ENCODE peak calls at places on chromosomes 16 and 17, in seven cellular contexts. One of them, this sample, is unnamed.

GRCh38 chr17:67617304-67617899 is 100.3 kb upstream of the NOL11 start:
- DNase-seq in RWPE1: no peak
- DNase-seq in naive thymus-derived CD4-positive, alpha-beta T cell: no peak
- DNase-seq in stimulated activated CD4-positive, alpha-beta T cell treated with anti-CD3 and anti-CD28 coated beads, Interleukin-2, amount 100 ng/mL, for 24 hours: no peak
- DNase-seq in stimulated activated CD8-positive, alpha-beta memory T cell treated with anti-CD3 and anti-CD28 coated beads, Interleukin-4, amount 100 ng/mL, for 1 hour: no peak
- DNase-seq in GM23338: no peak
- DNase-seq in NCI-H1092: no peak
- DNase-seq in this sample: no peak

GRCh38 chr16:85867189-85867588 is 31.8 kb upstream of the IRF8 start:
- DNase-seq in NCI-H1092: no peak
- DNase-seq in naive thymus-derived CD4-positive, alpha-beta T cell: no peak
- DNase-seq in stimulated activated CD8-positive, alpha-beta memory T cell treated with anti-CD3 and anti-CD28 coated beads, Interleukin-4, amount 100 ng/mL, for 1 hour: no peak
- DNase-seq in GM23338: no peak
- DNase-seq in stimulated activated CD4-positive, alpha-beta T cell treated with anti-CD3 and anti-CD28 coated beads, Interleukin-2, amount 100 ng/mL, for 24 hours: no peak
- DNase-seq in RWPE1: no peak
- DNase-seq in this sample: no peak

GRCh38 chr17:15479697-15480096 is 12.3 kb upstream of the CDRT4 start:
- DNase-seq in stimulated activated CD4-positive, alpha-beta T cell treated with anti-CD3 and anti-CD28 coated beads, Interleukin-2, amount 100 ng/mL, for 24 hours: no peak
- DNase-seq in NCI-H1092: no peak
- DNase-seq in RWPE1: no peak
- DNase-seq in stimulated activated CD8-positive, alpha-beta memory T cell treated with anti-CD3 and anti-CD28 coated beads, Interleukin-4, amount 100 ng/mL, for 1 hour: no peak
- DNase-seq in GM23338: no peak
- DNase-seq in naive thymus-derived CD4-positive, alpha-beta T cell: no peak
- DNase-seq in this sample: no peak

GRCh38 chr17:75689441-75689873 is 22.3 kb downstream of the SAP30BP start:
- DNase-seq in RWPE1: peak; percentile 87
- DNase-seq in stimulated activated CD8-positive, alpha-beta memory T cell treated with anti-CD3 and anti-CD28 coated beads, Interleukin-4, amount 100 ng/mL, for 1 hour: peak; percentile 6
- DNase-seq in GM23338: no peak
- DNase-seq in NCI-H1092: no peak
- DNase-seq in naive thymus-derived CD4-positive, alpha-beta T cell: peak; percentile 81
- DNase-seq in stimulated activated CD4-positive, alpha-beta T cell treated with anti-CD3 and anti-CD28 coated beads, Interleukin-2, amount 100 ng/mL, for 24 hours: peak; percentile 31
- DNase-seq in this sample: no peak

GRCh38 chr17:32927724-32928526 is at the start of gene TMEM98:
- DNase-seq in naive thymus-derived CD4-positive, alpha-beta T cell: no peak
- DNase-seq in NCI-H1092: no peak
- DNase-seq in stimulated activated CD8-positive, alpha-beta memory T cell treated with anti-CD3 and anti-CD28 coated beads, Interleukin-4, amount 100 ng/mL, for 1 hour: no peak
- DNase-seq in GM23338: peak; percentile 65
- DNase-seq in stimulated activated CD4-positive, alpha-beta T cell treated with anti-CD3 and anti-CD28 coated beads, Interleukin-2, amount 100 ng/mL, for 24 hours: peak; percentile 28
- DNase-seq in RWPE1: no peak
- DNase-seq in this sample: no peak

GRCh38 chr16:69320731-69321073 is 9.6 kb downstream of the VPS4A start:
- DNase-seq in GM23338: no peak
- DNase-seq in stimulated activated CD8-positive, alpha-beta memory T cell treated with anti-CD3 and anti-CD28 coated beads, Interleukin-4, amount 100 ng/mL, for 1 hour: no peak
- DNase-seq in RWPE1: no peak
- DNase-seq in naive thymus-derived CD4-positive, alpha-beta T cell: no peak
- DNase-seq in stimulated activated CD4-positive, alpha-beta T cell treated with anti-CD3 and anti-CD28 coated beads, Interleukin-2, amount 100 ng/mL, for 24 hours: no peak
- DNase-seq in NCI-H1092: no peak
- DNase-seq in this sample: no peak

GRCh38 chr16:4691666-4692412 is 1.5 kb upstream of the NUDT16L1 start:
- DNase-seq in RWPE1: no peak
- DNase-seq in GM23338: no peak
- DNase-seq in stimulated activated CD8-positive, alpha-beta memory T cell treated with anti-CD3 and anti-CD28 coated beads, Interleukin-4, amount 100 ng/mL, for 1 hour: no peak
- DNase-seq in NCI-H1092: no peak
- DNase-seq in stimulated activated CD4-positive, alpha-beta T cell treated with anti-CD3 and anti-CD28 coated beads, Interleukin-2, amount 100 ng/mL, for 24 hours: no peak
- DNase-seq in naive thymus-derived CD4-positive, alpha-beta T cell: no peak
- DNase-seq in this sample: no peak

GRCh38 chr17:58325976-58326468 is 2.6 kb downstream of the TSPOAP1 start:
- DNase-seq in GM23338: no peak
- DNase-seq in naive thymus-derived CD4-positive, alpha-beta T cell: no peak
- DNase-seq in RWPE1: no peak
- DNase-seq in stimulated activated CD8-positive, alpha-beta memory T cell treated with anti-CD3 and anti-CD28 coated beads, Interleukin-4, amount 100 ng/mL, for 1 hour: no peak
- DNase-seq in NCI-H1092: no peak
- DNase-seq in stimulated activated CD4-positive, alpha-beta T cell treated with anti-CD3 and anti-CD28 coated beads, Interleukin-2, amount 100 ng/mL, for 24 hours: no peak
- DNase-seq in this sample: no peak

GRCh38 chr17:50212121-50212843 is 10.9 kb upstream of the COL1A1 start:
- DNase-seq in stimulated activated CD4-positive, alpha-beta T cell treated with anti-CD3 and anti-CD28 coated beads, Interleukin-2, amount 100 ng/mL, for 24 hours: no peak
- DNase-seq in naive thymus-derived CD4-positive, alpha-beta T cell: no peak
- DNase-seq in NCI-H1092: no peak
- DNase-seq in RWPE1: no peak
- DNase-seq in stimulated activated CD8-positive, alpha-beta memory T cell treated with anti-CD3 and anti-CD28 coated beads, Interleukin-4, amount 100 ng/mL, for 1 hour: no peak
- DNase-seq in GM23338: no peak
- DNase-seq in this sample: no peak

GRCh38 chr17:4944163-4944553 is 4.1 kb downstream of the RNF167 start:
- DNase-seq in stimulated activated CD8-positive, alpha-beta memory T cell treated with anti-CD3 and anti-CD28 coated beads, Interleukin-4, amount 100 ng/mL, for 1 hour: no peak
- DNase-seq in stimulated activated CD4-positive, alpha-beta T cell treated with anti-CD3 and anti-CD28 coated beads, Interleukin-2, amount 100 ng/mL, for 24 hours: peak; percentile 60
- DNase-seq in GM23338: peak; percentile 32
- DNase-seq in naive thymus-derived CD4-positive, alpha-beta T cell: peak; percentile 52
- DNase-seq in NCI-H1092: no peak
- DNase-seq in RWPE1: no peak
- DNase-seq in this sample: no peak

GRCh38 chr17:53627511-53627910 is 195.2 kb upstream of the KIF2B start:
- DNase-seq in GM23338: no peak
- DNase-seq in naive thymus-derived CD4-positive, alpha-beta T cell: no peak
- DNase-seq in NCI-H1092: no peak
- DNase-seq in stimulated activated CD4-positive, alpha-beta T cell treated with anti-CD3 and anti-CD28 coated beads, Interleukin-2, amount 100 ng/mL, for 24 hours: no peak
- DNase-seq in RWPE1: peak; percentile 8
- DNase-seq in stimulated activated CD8-positive, alpha-beta memory T cell treated with anti-CD3 and anti-CD28 coated beads, Interleukin-4, amount 100 ng/mL, for 1 hour: no peak
- DNase-seq in this sample: no peak

GRCh38 chr16:47965439-47965838 is 190.4 kb downstream of the ABCC12 start:
- DNase-seq in GM23338: peak; percentile 88
- DNase-seq in stimulated activated CD8-positive, alpha-beta memory T cell treated with anti-CD3 and anti-CD28 coated beads, Interleukin-4, amount 100 ng/mL, for 1 hour: no peak
- DNase-seq in RWPE1: peak; percentile 19
- DNase-seq in naive thymus-derived CD4-positive, alpha-beta T cell: no peak
- DNase-seq in NCI-H1092: peak; percentile 15
- DNase-seq in stimulated activated CD4-positive, alpha-beta T cell treated with anti-CD3 and anti-CD28 coated beads, Interleukin-2, amount 100 ng/mL, for 24 hours: no peak
- DNase-seq in this sample: no peak

GRCh38 chr17:45261577-45262515 is at the start of gene SPATA32:
- DNase-seq in NCI-H1092: no peak
- DNase-seq in naive thymus-derived CD4-positive, alpha-beta T cell: peak; percentile 65
- DNase-seq in GM23338: peak; percentile 88
- DNase-seq in stimulated activated CD4-positive, alpha-beta T cell treated with anti-CD3 and anti-CD28 coated beads, Interleukin-2, amount 100 ng/mL, for 24 hours: peak; percentile 72
- DNase-seq in RWPE1: no peak
- DNase-seq in stimulated activated CD8-positive, alpha-beta memory T cell treated with anti-CD3 and anti-CD28 coated beads, Interleukin-4, amount 100 ng/mL, for 1 hour: peak; percentile 35
- DNase-seq in this sample: peak; percentile 26

GRCh38 chr16:4378202-4378666 is 6.6 kb downstream of the VASN start:
- DNase-seq in stimulated activated CD8-positive, alpha-beta memory T cell treated with anti-CD3 and anti-CD28 coated beads, Interleukin-4, amount 100 ng/mL, for 1 hour: no peak
- DNase-seq in RWPE1: no peak
- DNase-seq in GM23338: no peak
- DNase-seq in stimulated activated CD4-positive, alpha-beta T cell treated with anti-CD3 and anti-CD28 coated beads, Interleukin-2, amount 100 ng/mL, for 24 hours: no peak
- DNase-seq in NCI-H1092: no peak
- DNase-seq in naive thymus-derived CD4-positive, alpha-beta T cell: peak; percentile 19
- DNase-seq in this sample: no peak

GRCh38 chr17:35743911-35744328 is 9.1 kb downstream of the GAS2L2 start:
- DNase-seq in RWPE1: peak; percentile 50
- DNase-seq in NCI-H1092: no peak
- DNase-seq in GM23338: peak; percentile 78
- DNase-seq in stimulated activated CD4-positive, alpha-beta T cell treated with anti-CD3 and anti-CD28 coated beads, Interleukin-2, amount 100 ng/mL, for 24 hours: no peak
- DNase-seq in naive thymus-derived CD4-positive, alpha-beta T cell: no peak
- DNase-seq in stimulated activated CD8-positive, alpha-beta memory T cell treated with anti-CD3 and anti-CD28 coated beads, Interleukin-4, amount 100 ng/mL, for 1 hour: no peak
- DNase-seq in this sample: no peak

GRCh38 chr17:7136266-7136877 is 21.8 kb upstream of the ASGR2 start:
- DNase-seq in NCI-H1092: peak; percentile 25
- DNase-seq in RWPE1: peak; percentile 52
- DNase-seq in naive thymus-derived CD4-positive, alpha-beta T cell: peak; percentile 72
- DNase-seq in stimulated activated CD4-positive, alpha-beta T cell treated with anti-CD3 and anti-CD28 coated beads, Interleukin-2, amount 100 ng/mL, for 24 hours: peak; percentile 86
- DNase-seq in stimulated activated CD8-positive, alpha-beta memory T cell treated with anti-CD3 and anti-CD28 coated beads, Interleukin-4, amount 100 ng/mL, for 1 hour: peak; percentile 70
- DNase-seq in GM23338: peak; percentile 93
- DNase-seq in this sample: peak; percentile 40

GRCh38 chr17:58533616-58534188 is 19.3 kb upstream of the MTMR4 start:
- DNase-seq in GM23338: no peak
- DNase-seq in NCI-H1092: no peak
- DNase-seq in RWPE1: no peak
- DNase-seq in naive thymus-derived CD4-positive, alpha-beta T cell: no peak
- DNase-seq in stimulated activated CD8-positive, alpha-beta memory T cell treated with anti-CD3 and anti-CD28 coated beads, Interleukin-4, amount 100 ng/mL, for 1 hour: no peak
- DNase-seq in stimulated activated CD4-positive, alpha-beta T cell treated with anti-CD3 and anti-CD28 coated beads, Interleukin-2, amount 100 ng/mL, for 24 hours: no peak
- DNase-seq in this sample: no peak

GRCh38 chr17:27315322-27315721 is 21.4 kb downstream of the WSB1 start:
- DNase-seq in stimulated activated CD4-positive, alpha-beta T cell treated with anti-CD3 and anti-CD28 coated beads, Interleukin-2, amount 100 ng/mL, for 24 hours: no peak
- DNase-seq in GM23338: no peak
- DNase-seq in RWPE1: no peak
- DNase-seq in stimulated activated CD8-positive, alpha-beta memory T cell treated with anti-CD3 and anti-CD28 coated beads, Interleukin-4, amount 100 ng/mL, for 1 hour: no peak
- DNase-seq in naive thymus-derived CD4-positive, alpha-beta T cell: no peak
- DNase-seq in NCI-H1092: peak; percentile 17
- DNase-seq in this sample: peak; percentile 77

GRCh38 chr17:19546289-19547065 is 12.8 kb downstream of the SLC47A1 start:
- DNase-seq in RWPE1: no peak
- DNase-seq in naive thymus-derived CD4-positive, alpha-beta T cell: no peak
- DNase-seq in NCI-H1092: no peak
- DNase-seq in stimulated activated CD4-positive, alpha-beta T cell treated with anti-CD3 and anti-CD28 coated beads, Interleukin-2, amount 100 ng/mL, for 24 hours: no peak
- DNase-seq in stimulated activated CD8-positive, alpha-beta memory T cell treated with anti-CD3 and anti-CD28 coated beads, Interleukin-4, amount 100 ng/mL, for 1 hour: no peak
- DNase-seq in GM23338: peak; percentile 36
- DNase-seq in this sample: no peak

GRCh38 chr16:1181715-1182671 is 29.1 kb downstream of the CACNA1H start:
- DNase-seq in stimulated activated CD8-positive, alpha-beta memory T cell treated with anti-CD3 and anti-CD28 coated beads, Interleukin-4, amount 100 ng/mL, for 1 hour: no peak
- DNase-seq in RWPE1: peak; percentile 23
- DNase-seq in stimulated activated CD4-positive, alpha-beta T cell treated with anti-CD3 and anti-CD28 coated beads, Interleukin-2, amount 100 ng/mL, for 24 hours: no peak
- DNase-seq in NCI-H1092: no peak
- DNase-seq in naive thymus-derived CD4-positive, alpha-beta T cell: no peak
- DNase-seq in GM23338: no peak
- DNase-seq in this sample: no peak

GRCh38 chr16:53756329-53756996 is 52.5 kb downstream of the FTO start:
- DNase-seq in stimulated activated CD8-positive, alpha-beta memory T cell treated with anti-CD3 and anti-CD28 coated beads, Interleukin-4, amount 100 ng/mL, for 1 hour: no peak
- DNase-seq in stimulated activated CD4-positive, alpha-beta T cell treated with anti-CD3 and anti-CD28 coated beads, Interleukin-2, amount 100 ng/mL, for 24 hours: no peak
- DNase-seq in RWPE1: no peak
- DNase-seq in GM23338: no peak
- DNase-seq in naive thymus-derived CD4-positive, alpha-beta T cell: no peak
- DNase-seq in NCI-H1092: no peak
- DNase-seq in this sample: no peak

GRCh38 chr17:16872351-16872751 is 99.6 kb downstream of the TNFRSF13B start:
- DNase-seq in stimulated activated CD4-positive, alpha-beta T cell treated with anti-CD3 and anti-CD28 coated beads, Interleukin-2, amount 100 ng/mL, for 24 hours: no peak
- DNase-seq in stimulated activated CD8-positive, alpha-beta memory T cell treated with anti-CD3 and anti-CD28 coated beads, Interleukin-4, amount 100 ng/mL, for 1 hour: no peak
- DNase-seq in RWPE1: no peak
- DNase-seq in GM23338: no peak
- DNase-seq in naive thymus-derived CD4-positive, alpha-beta T cell: no peak
- DNase-seq in NCI-H1092: no peak
- DNase-seq in this sample: no peak

GRCh38 chr17:48601528-48602430 is 3.0 kb downstream of the HOXB6 start:
- DNase-seq in stimulated activated CD8-positive, alpha-beta memory T cell treated with anti-CD3 and anti-CD28 coated beads, Interleukin-4, amount 100 ng/mL, for 1 hour: no peak
- DNase-seq in naive thymus-derived CD4-positive, alpha-beta T cell: no peak
- DNase-seq in NCI-H1092: no peak
- DNase-seq in stimulated activated CD4-positive, alpha-beta T cell treated with anti-CD3 and anti-CD28 coated beads, Interleukin-2, amount 100 ng/mL, for 24 hours: no peak
- DNase-seq in GM23338: no peak
- DNase-seq in RWPE1: no peak
- DNase-seq in this sample: no peak

GRCh38 chr16:84091460-84091859 is 25.3 kb downstream of the MBTPS1 start:
- DNase-seq in stimulated activated CD8-positive, alpha-beta memory T cell treated with anti-CD3 and anti-CD28 coated beads, Interleukin-4, amount 100 ng/mL, for 1 hour: no peak
- DNase-seq in RWPE1: no peak
- DNase-seq in stimulated activated CD4-positive, alpha-beta T cell treated with anti-CD3 and anti-CD28 coated beads, Interleukin-2, amount 100 ng/mL, for 24 hours: no peak
- DNase-seq in naive thymus-derived CD4-positive, alpha-beta T cell: no peak
- DNase-seq in GM23338: no peak
- DNase-seq in NCI-H1092: no peak
- DNase-seq in this sample: no peak

GRCh38 chr16:2208308-2208707 is 2.4 kb downstream of the BRICD5 start:
- DNase-seq in stimulated activated CD8-positive, alpha-beta memory T cell treated with anti-CD3 and anti-CD28 coated beads, Interleukin-4, amount 100 ng/mL, for 1 hour: no peak
- DNase-seq in stimulated activated CD4-positive, alpha-beta T cell treated with anti-CD3 and anti-CD28 coated beads, Interleukin-2, amount 100 ng/mL, for 24 hours: no peak
- DNase-seq in GM23338: no peak
- DNase-seq in NCI-H1092: peak; percentile 67
- DNase-seq in RWPE1: no peak
- DNase-seq in naive thymus-derived CD4-positive, alpha-beta T cell: no peak
- DNase-seq in this sample: no peak

GRCh38 chr17:54749157-54749556 is 151.5 kb upstream of the TOM1L1 start:
- DNase-seq in stimulated activated CD8-positive, alpha-beta memory T cell treated with anti-CD3 and anti-CD28 coated beads, Interleukin-4, amount 100 ng/mL, for 1 hour: no peak
- DNase-seq in naive thymus-derived CD4-positive, alpha-beta T cell: no peak
- DNase-seq in NCI-H1092: no peak
- DNase-seq in stimulated activated CD4-positive, alpha-beta T cell treated with anti-CD3 and anti-CD28 coated beads, Interleukin-2, amount 100 ng/mL, for 24 hours: no peak
- DNase-seq in RWPE1: no peak
- DNase-seq in GM23338: peak; percentile 64
- DNase-seq in this sample: no peak

GRCh38 chr17:4101127-4101798 is 41.6 kb downstream of the ZZEF1 start:
- DNase-seq in stimulated activated CD4-positive, alpha-beta T cell treated with anti-CD3 and anti-CD28 coated beads, Interleukin-2, amount 100 ng/mL, for 24 hours: no peak
- DNase-seq in GM23338: no peak
- DNase-seq in NCI-H1092: no peak
- DNase-seq in RWPE1: no peak
- DNase-seq in naive thymus-derived CD4-positive, alpha-beta T cell: no peak
- DNase-seq in stimulated activated CD8-positive, alpha-beta memory T cell treated with anti-CD3 and anti-CD28 coated beads, Interleukin-4, amount 100 ng/mL, for 1 hour: no peak
- DNase-seq in this sample: no peak

GRCh38 chr17:65297384-65297783 is 160.2 kb downstream of the RGS9 start:
- DNase-seq in RWPE1: no peak
- DNase-seq in stimulated activated CD4-positive, alpha-beta T cell treated with anti-CD3 and anti-CD28 coated beads, Interleukin-2, amount 100 ng/mL, for 24 hours: no peak
- DNase-seq in GM23338: no peak
- DNase-seq in stimulated activated CD8-positive, alpha-beta memory T cell treated with anti-CD3 and anti-CD28 coated beads, Interleukin-4, amount 100 ng/mL, for 1 hour: no peak
- DNase-seq in NCI-H1092: no peak
- DNase-seq in naive thymus-derived CD4-positive, alpha-beta T cell: no peak
- DNase-seq in this sample: no peak

GRCh38 chr17:5785867-5786509 is 201.7 kb upstream of the NLRP1 start:
- DNase-seq in stimulated activated CD8-positive, alpha-beta memory T cell treated with anti-CD3 and anti-CD28 coated beads, Interleukin-4, amount 100 ng/mL, for 1 hour: no peak
- DNase-seq in NCI-H1092: no peak
- DNase-seq in GM23338: no peak
- DNase-seq in RWPE1: no peak
- DNase-seq in naive thymus-derived CD4-positive, alpha-beta T cell: no peak
- DNase-seq in stimulated activated CD4-positive, alpha-beta T cell treated with anti-CD3 and anti-CD28 coated beads, Interleukin-2, amount 100 ng/mL, for 24 hours: no peak
- DNase-seq in this sample: no peak